ENCODE peak calls at places on chromosome 16, in ten cellular contexts. D is upper lobe of right lung, W is dorsolateral prefrontal cortex, M is lung, J is heart left ventricle, H is fibroblast of lung, I is HCT116, C is astrocyte, X is adrenal gland, T is esophagus squamous epithelium. S is an unnamed sample.

GRCh38 chr16:26791166-26791565 is 275.6 kb upstream of the C16orf82 start:
- DNase-seq in D (no peak), W (no peak), M (no peak), J (no peak), H (no peak), I (no peak), C (no peak), X (no peak), T (no peak), S (no peak)

GRCh38 chr16:1791943-1792812 is 1.3 kb downstream of the IGFALS start:
- DNase-seq in D (peak; percentile 63), W (no peak), M (no peak), J (peak; percentile 6), H (no peak), I (no peak), C (no peak), X (no peak), T (no peak), S (peak; percentile 54)

GRCh38 chr16:82843606-82844271 is 217.0 kb downstream of the CDH13 start:
- DNase-seq in D (no peak), W (no peak), M (no peak), J (no peak), H (no peak), I (no peak), C (no peak), X (no peak), T (no peak), S (no peak)

GRCh38 chr16:58471209-58471975 is 28.6 kb upstream of the NDRG4 start:
- DNase-seq in D (no peak), W (no peak), M (no peak), J (no peak), H (no peak), I (no peak), C (no peak), X (no peak), T (no peak), S (no peak)

GRCh38 chr16:15782573-15783365 is 74.1 kb downstream of the MYH11 start:
- DNase-seq in D (no peak), W (no peak), M (no peak), J (no peak), H (peak; percentile 25), I (no peak), C (no peak), X (no peak), T (no peak), S (no peak)

GRCh38 chr16:12501727-12502457 is 301.8 kb downstream of the CPPED1 start:
- DNase-seq in D (no peak), W (no peak), M (no peak), J (no peak), H (no peak), I (no peak), C (no peak), X (no peak), T (no peak), S (no peak)

GRCh38 chr16:10635367-10636021 is 55.1 kb upstream of the EMP2 start:
- DNase-seq in D (no peak), W (no peak), M (no peak), J (no peak), H (no peak), I (no peak), C (no peak), X (no peak), T (no peak), S (no peak)

GRCh38 chr16:57480754-57481230 is 5.5 kb downstream of the DOK4 start:
- DNase-seq in D (no peak), W (no peak), M (no peak), J (no peak), H (no peak), I (no peak), C (no peak), X (no peak), T (no peak), S (no peak)

GRCh38 chr16:75256871-75257343 is 5.5 kb upstream of the BCAR1 start:
- DNase-seq in D (no peak), W (no peak), M (no peak), J (peak; percentile 52), H (peak; percentile 72), I (no peak), C (no peak), X (peak; percentile 40), T (no peak), S (peak; percentile 80)

GRCh38 chr16:71514476-71514875 is 11.8 kb upstream of the CHST4 start:
- DNase-seq in D (no peak), W (no peak), M (no peak), J (no peak), H (no peak), I (no peak), C (no peak), X (no peak), T (no peak), S (no peak)

GRCh38 chr16:48361012-48361411 is 24.2 kb downstream of the SIAH1 start:
- DNase-seq in D (no peak), W (no peak), M (no peak), J (no peak), H (no peak), I (no peak), C (no peak), X (no peak), T (no peak), S (no peak)

GRCh38 chr16:57826706-57827625 is 24.7 kb upstream of the KIFC3 start:
- DNase-seq in D (no peak), W (no peak), M (no peak), J (no peak), H (peak; percentile 51), I (no peak), C (no peak), X (no peak), T (no peak), S (no peak)

GRCh38 chr16:81493755-81494433 is 49.3 kb downstream of the CMIP start:
- DNase-seq in D (no peak), W (no peak), M (no peak), J (no peak), H (peak; percentile 86), I (peak; percentile 83), C (peak; percentile 80), X (peak; percentile 78), T (no peak), S (no peak)

GRCh38 chr16:4679156-4679853 is 14.1 kb upstream of the NUDT16L1 start:
- DNase-seq in D (no peak), W (no peak), M (peak; percentile 55), J (no peak), H (no peak), I (no peak), C (no peak), X (peak; percentile 67), T (no peak), S (peak; percentile 86)

GRCh38 chr16:27313422-27314160 is at the start of gene IL4R:
- DNase-seq in D (peak; percentile 95), W (no peak), M (peak; percentile 89), J (peak; percentile 78), H (peak; percentile 75), I (peak; percentile 22), C (peak; percentile 69), X (no peak), T (no peak), S (peak; percentile 90)

GRCh38 chr16:75080205-75081029 is 36.2 kb downstream of the LDHD start:
- DNase-seq in D (no peak), W (no peak), M (no peak), J (no peak), H (peak; percentile 78), I (no peak), C (peak; percentile 69), X (no peak), T (no peak), S (no peak)

GRCh38 chr16:27760845-27761176 is 210.9 kb downstream of the KATNIP start:
- DNase-seq in D (no peak), W (no peak), M (no peak), J (no peak), H (no peak), I (no peak), C (no peak), X (no peak), T (no peak), S (no peak)

DNA sequence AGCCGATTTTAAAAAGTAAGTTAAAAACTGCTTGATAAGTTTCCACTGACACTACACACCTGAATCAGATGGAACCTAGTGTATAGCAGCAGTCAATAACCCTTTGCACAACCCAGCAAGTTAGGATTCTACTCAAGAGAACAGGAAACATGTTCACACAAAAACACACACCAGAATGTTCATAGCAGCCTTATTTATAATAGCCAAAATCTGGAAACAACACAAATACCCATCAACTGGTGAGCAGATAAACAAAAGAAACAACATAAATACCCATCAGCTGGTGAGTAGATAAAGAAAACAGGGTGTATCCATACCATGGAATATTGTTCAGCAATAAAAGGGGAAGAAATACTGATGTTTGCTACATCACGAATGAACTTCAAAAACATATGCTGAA is 2.7 kb upstream of the CDH11 start:
- DNase-seq in D (no peak), W (no peak), M (no peak), J (no peak), H (no peak), I (no peak), C (no peak), X (no peak), T (no peak), S (no peak)
- H3K27me3 ChIP-seq in D (peaks cover 44% of the 10 kb centered on the region), W (no peaks in the 10 kb centered on the region), M (peaks cover 5% of the 10 kb centered on the region), J (peaks cover 36% of the 10 kb centered on the region), H (no peaks in the 10 kb centered on the region), I (no peaks in the 10 kb centered on the region), C (no peaks in the 10 kb centered on the region), X (peaks cover 15% of the 10 kb centered on the region), T (no peaks in the 10 kb centered on the region), S (no peaks in the 10 kb centered on the region)

GRCh38 chr16:85011846-85012284 is 530 bp upstream of the ZDHHC7 start:
- DNase-seq in D (no peak), W (peak; percentile 34), M (no peak), J (no peak), H (no peak), I (no peak), C (no peak), X (no peak), T (no peak), S (no peak)
- H3K27ac ChIP-seq in D (peak overlapping the region; percentile 99), W (peak overlapping the region; percentile 96), M (peak overlapping the region; percentile 99), J (peak overlapping the region; percentile 98), H (peak overlapping the region; percentile 98), I (peak overlapping the region; percentile 93), C (peak overlapping the region; percentile 96), X (peak overlapping the region; percentile 99), T (peak overlapping the region; percentile 98), S (peak overlapping the region; percentile 87)

DNA sequence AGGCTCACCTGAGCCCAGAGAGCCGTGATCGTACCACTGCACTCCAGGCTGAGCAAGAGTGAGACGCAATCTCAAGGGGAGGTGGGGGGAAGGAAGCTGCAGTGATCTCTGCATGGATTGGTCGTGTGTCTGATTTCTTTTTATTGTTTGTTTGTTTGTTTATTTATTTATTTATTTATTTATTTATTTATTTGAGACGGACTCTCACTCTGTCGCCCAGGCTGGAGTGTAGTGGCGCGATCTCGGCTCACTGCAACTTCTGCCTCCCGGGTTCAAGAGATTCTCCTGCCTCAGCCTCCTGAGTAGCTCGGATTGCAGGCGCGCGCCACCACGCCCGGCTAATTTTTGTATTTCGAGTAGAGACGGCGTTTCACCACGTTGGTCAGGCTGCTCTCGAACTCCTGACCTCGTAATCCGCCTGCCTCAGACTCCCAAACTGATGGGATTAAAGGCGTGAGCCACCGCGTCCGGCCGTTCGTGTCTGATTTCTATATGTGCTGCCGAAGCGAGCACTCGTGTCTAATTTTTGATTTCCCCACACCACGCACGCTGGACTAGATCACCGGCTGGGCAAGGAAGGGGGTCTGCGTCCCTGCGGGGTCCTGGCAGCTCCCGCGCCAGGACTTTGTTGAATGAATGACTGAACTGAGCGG is 448 bp upstream of the TNFRSF12A start:
- DNase-seq in D (no peak), W (no peak), M (no peak), J (no peak), H (no peak), I (no peak), C (no peak), X (no peak), T (no peak), S (no peak)
- H3K27me3 ChIP-seq in D (peaks cover 12% of the 10 kb centered on the region), W (peaks cover 20% of the 10 kb centered on the region), M (no peaks in the 10 kb centered on the region), J (peaks cover 16% of the 10 kb centered on the region), H (no peaks in the 10 kb centered on the region), I (no peaks in the 10 kb centered on the region), C (no peaks in the 10 kb centered on the region), X (peaks cover 10% of the 10 kb centered on the region), T (peaks cover 9% of the 10 kb centered on the region), S (no peaks in the 10 kb centered on the region)

GRCh38 chr16:89365044-89365467 is 125.3 kb downstream of the ANKRD11 start:
- DNase-seq in D (no peak), W (no peak), M (no peak), J (no peak), H (peak; percentile 86), I (no peak), C (peak; percentile 86), X (no peak), T (no peak), S (no peak)
- H3K27ac ChIP-seq in D (no peak overlapping the region), W (peak overlapping the region; percentile 57), M (no peak overlapping the region), J (no peak overlapping the region), H (peak overlapping the region; percentile 64), I (peak overlapping the region; percentile 60), C (peak overlapping the region; percentile 83), X (no peak overlapping the region), T (peak overlapping the region; percentile 81), S (no peak overlapping the region)

S was measured in right cardiac atrium.